ENCODE peak calls at places on chromosomes 4 and X, in five cellular contexts. F is H1, N is HCT116, L is K562, T is GM12878. A is an unnamed sample.
A peak's percentile ranks its signal among the peaks of the same experiment; 100 is the strongest.

GRCh38 chrX:20521245-20521644 is 254.5 kb upstream of the RPS6KA3 start:
- DNase-seq in F (no peak), N (no peak), L (no peak), T (no peak), A (no peak)

GRCh38 chr4:104451573-104451972 is 43.1 kb downstream of the CXXC4 start:
- DNase-seq in F (no peak), N (no peak), L (no peak), T (no peak), A (peak; percentile 2)

GRCh38 chrX:73525928-73526690 is 36.9 kb upstream of the CHIC1 start:
- DNase-seq in F (peak; percentile 45), N (no peak), L (no peak), T (no peak), A (no peak)

GRCh38 chr4:134160211-134160610 is 41.4 kb downstream of the PABPC4L start:
- DNase-seq in F (no peak), N (no peak), L (no peak), T (no peak), A (no peak)

GRCh38 chr4:146308951-146309350 is 94.6 kb downstream of the REELD1 start:
- DNase-seq in F (no peak), N (no peak), L (no peak), T (no peak), A (no peak)

GRCh38 chrX:63434665-63435064 is 83.5 kb upstream of the SPIN4 start:
- DNase-seq in F (no peak), N (peak; percentile 18), L (peak; percentile 21), T (no peak), A (no peak)

GRCh38 chr4:117068120-117068519 is 17.3 kb downstream of the TRAM1L1 start:
- DNase-seq in F (no peak), N (no peak), L (no peak), T (no peak), A (no peak)

GRCh38 chr4:185881427-185881826 is 69.4 kb upstream of the SORBS2 start:
- DNase-seq in F (no peak), N (no peak), L (no peak), T (no peak), A (no peak)

GRCh38 chr4:101693842-101694398 is 96.6 kb upstream of the BANK1 start:
- DNase-seq in F (no peak), N (no peak), L (no peak), T (no peak), A (no peak)

GRCh38 chr4:140296871-140297570 is 76.4 kb upstream of the SCOC start:
- DNase-seq in F (no peak), N (peak; percentile 29), L (peak; percentile 37), T (no peak), A (no peak)

GRCh38 chrX:53262918-53263394 is 18.4 kb downstream of the IQSEC2 start:
- DNase-seq in F (no peak), N (peak; percentile 34), L (peak; percentile 56), T (no peak), A (no peak)

GRCh38 chr4:188722911-188723310 is 583.7 kb downstream of the TRIML1 start:
- DNase-seq in F (no peak), N (no peak), L (no peak), T (no peak), A (no peak)

GRCh38 chr4:155891058-155891457 is 12.4 kb upstream of the TDO2 start:
- DNase-seq in F (no peak), N (no peak), L (no peak), T (no peak), A (no peak)

GRCh38 chr4:184329235-184330007 is 111.7 kb upstream of the ENPP6 start:
- DNase-seq in F (no peak), N (no peak), L (no peak), T (no peak), A (no peak)

GRCh38 chr4:164304861-164305260 is 449.1 kb upstream of the SMIM31 start:
- DNase-seq in F (no peak), N (no peak), L (no peak), T (no peak), A (no peak)

GRCh38 chrX:18938710-18939109 is 45.2 kb downstream of the PHKA2 start:
- DNase-seq in F (no peak), N (no peak), L (no peak), T (no peak), A (no peak)

GRCh38 chr4:16830081-16830480 is 68.4 kb downstream of the LDB2 start:
- DNase-seq in F (no peak), N (no peak), L (no peak), T (no peak), A (no peak)

GRCh38 chrX:22063284-22063683 is 31.2 kb downstream of the PHEX start:
- DNase-seq in F (no peak), N (no peak), L (no peak), T (peak; percentile 64), A (no peak)

GRCh38 chr4:970854-971520 is 2.4 kb downstream of the DGKQ start:
- DNase-seq in F (no peak), N (no peak), L (no peak), T (no peak), A (no peak)

GRCh38 chrX:70166601-70167590 is 10.4 kb upstream of the DGAT2L6 start:
- DNase-seq in F (no peak), N (peak; percentile 6), L (no peak), T (no peak), A (no peak)

GRCh38 chr4:17704020-17704657 is 77.3 kb downstream of the FAM184B start:
- DNase-seq in F (no peak), N (no peak), L (no peak), T (no peak), A (no peak)

GRCh38 chr4:40307627-40308497 is 27.3 kb upstream of the CHRNA9 start:
- DNase-seq in F (no peak), N (no peak), L (peak; percentile 30), T (peak; percentile 84), A (no peak)

GRCh38 chrX:110667706-110668105 is 127.9 kb downstream of the CHRDL1 start:
- DNase-seq in F (peak; percentile 48), N (no peak), L (no peak), T (no peak), A (no peak)

GRCh38 chrX:9635368-9635767 is 130.3 kb downstream of the GPR143 start:
- DNase-seq in F (no peak), N (no peak), L (no peak), T (no peak), A (no peak)

GRCh38 chrX:146127617-146128016 is 310.0 kb downstream of the SLITRK2 start:
- DNase-seq in F (no peak), N (no peak), L (no peak), T (no peak), A (no peak)

GRCh38 chr4:161992317-161992716 is 171.5 kb downstream of the FSTL5 start:
- DNase-seq in F (no peak), N (no peak), L (no peak), T (no peak), A (no peak)

GRCh38 chr4:176435891-176436499 is 116.2 kb downstream of the SPCS3 start:
- DNase-seq in F (no peak), N (no peak), L (no peak), T (no peak), A (no peak)

GRCh38 chr4:118964891-118965411 is 76.3 kb downstream of the SYNPO2 start:
- DNase-seq in F (no peak), N (no peak), L (no peak), T (no peak), A (no peak)
- TF ChIP-seq POLR2AphosphoS5 in F (no peak), N (no peak), L (no peak), T (no peak), A (no peak)

GRCh38 chr4:105998210-105998609 is 102.9 kb downstream of the NPNT start:
- DNase-seq in F (no peak), N (no peak), L (no peak), T (no peak), A (no peak)
- TF ChIP-seq SIN3A in F (no peak), N (no peak), L (no peak), T (no peak), A (no peak)

GRCh38 chrX:74535633-74536141 is 78.7 kb downstream of the RLIM start:
- DNase-seq in F (peak; percentile 60), N (no peak), L (peak; percentile 6), T (no peak), A (no peak)

GRCh38 chrX:74537011-74537390 is 77.4 kb downstream of the RLIM start:
- DNase-seq in F (no peak), N (no peak), L (no peak), T (no peak), A (no peak)

GRCh38 chrX:74534569-74535038 is 79.8 kb downstream of the RLIM start:
- DNase-seq in F (no peak), N (no peak), L (no peak), T (peak; percentile 36), A (no peak)

GRCh38 chrX:74535211-74535621 is 79.2 kb downstream of the RLIM start:
- DNase-seq in F (no peak), N (peak; percentile 21), L (peak; percentile 9), T (no peak), A (no peak)

DNA sequence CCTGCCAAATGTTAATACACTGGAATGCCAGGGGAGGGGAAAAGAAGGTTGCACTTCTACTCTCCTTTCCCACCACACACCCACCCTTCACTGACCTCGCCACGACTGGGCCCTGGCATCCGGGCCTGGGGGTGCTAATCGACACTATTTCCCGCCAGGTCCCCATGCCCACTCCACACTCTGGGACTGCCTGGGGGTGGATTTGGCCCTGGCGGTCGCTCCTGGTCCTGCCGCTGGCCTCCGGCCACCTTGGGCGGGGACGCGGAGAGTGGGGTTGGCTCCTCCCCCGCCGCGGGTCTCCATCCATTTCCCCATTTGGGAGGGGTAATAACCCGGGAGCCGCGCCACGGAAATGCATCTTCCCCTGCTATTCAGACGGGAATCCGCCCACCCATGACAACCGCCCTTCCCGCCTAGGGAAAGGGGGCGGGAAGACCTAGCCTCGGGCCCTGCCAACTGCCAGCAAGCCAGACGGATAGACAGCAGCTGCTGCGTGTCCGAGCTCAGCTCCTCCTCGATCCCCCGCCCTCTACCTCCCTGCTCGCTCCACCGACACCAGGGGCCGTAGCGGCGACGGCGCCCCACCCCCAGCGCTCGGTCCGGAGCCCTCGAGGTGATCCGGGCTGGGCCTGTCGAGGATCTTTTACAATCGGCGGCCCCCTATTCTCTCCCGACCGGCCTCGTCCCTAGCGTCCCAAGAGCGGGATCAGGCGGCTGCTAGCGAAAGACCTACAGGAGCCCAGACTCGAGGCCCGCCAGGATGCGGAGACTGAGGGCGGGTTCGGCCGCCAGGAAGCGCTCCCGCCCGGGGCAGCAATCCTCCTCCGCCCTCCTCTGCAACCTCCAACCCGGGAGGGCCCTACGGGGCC is 78.0 kb downstream of the RLIM start:
- DNase-seq in F (peak; percentile 71), N (no peak), L (peak; percentile 30), T (no peak), A (no peak)
- TF ChIP-seq CTCF in F (peak; percentile 4), N (no peak), L (no peak), T (no peak), A (no peak)

GRCh38 chr4:69710580-69710979 is 49.8 kb downstream of the SULT1B1 start:
- DNase-seq in F (no peak), N (no peak), L (no peak), T (no peak), A (no peak)

GRCh38 chr4:69708211-69708610 is 52.2 kb downstream of the SULT1B1 start:
- DNase-seq in F (no peak), N (no peak), L (no peak), T (no peak), A (no peak)

GRCh38 chr4:69713593-69713992 is 46.8 kb downstream of the SULT1B1 start:
- DNase-seq in F (no peak), N (no peak), L (no peak), T (no peak), A (no peak)

DNA sequence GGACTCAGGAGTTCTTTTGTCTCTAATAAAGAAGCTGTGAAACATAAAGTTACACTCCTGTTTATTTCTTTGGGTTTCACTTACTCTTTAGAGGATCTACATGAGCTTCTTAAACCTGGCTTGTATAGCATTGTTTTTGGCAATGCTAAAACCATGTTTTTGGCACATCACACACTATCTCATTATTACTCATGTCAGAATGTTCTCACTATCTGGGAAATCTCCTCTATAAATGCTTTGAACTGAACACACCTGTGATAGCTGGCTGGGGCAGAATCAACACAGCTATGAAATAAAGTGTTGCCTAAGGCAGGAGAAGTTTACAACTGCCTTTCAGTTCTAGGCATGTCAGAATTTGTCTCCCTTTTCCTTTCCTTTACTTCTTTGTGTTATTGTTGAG is 52.6 kb downstream of the SULT1B1 start:
- DNase-seq in F (no peak), N (no peak), L (no peak), T (no peak), A (no peak)
- TF ChIP-seq POLR2AphosphoS5 in F (no peak), N (no peak), L (no peak), T (no peak), A (no peak)